ENCODE peak calls at places on chromosomes 7 and 10, in ten cellular contexts. Y is omental fat pad; D is CD8-positive, alpha-beta T cell; S is psoas muscle; R is brain microvascular endothelial cell; V is mucosa of descending colon; U is neural crest cell; A is adrenal gland; X is cardiac muscle cell; B is IMR-90. P is an unnamed sample.

GRCh38 chr7:16926283-16926682 is 44.5 kb upstream of the AGR3 start:
- DNase-seq in Y (no peak), D (no peak), S (no peak), R (peak; percentile 53), V (no peak), U (no peak), A (peak; percentile 48), X (peak; percentile 11), B (peak; percentile 54), P (no peak)

GRCh38 chr7:101465576-101466196 is 103.0 kb downstream of the COL26A1 start:
- DNase-seq in Y (no peak), D (no peak), S (no peak), R (no peak), V (no peak), U (no peak), A (no peak), X (no peak), B (no peak), P (no peak)

GRCh38 chr10:33094263-33095051 is 136.4 kb upstream of the ITGB1 start:
- DNase-seq in Y (no peak), D (no peak), S (peak; percentile 14), R (no peak), V (no peak), U (no peak), A (no peak), X (no peak), B (no peak), P (no peak)

GRCh38 chr10:15789793-15790525 is 70.2 kb upstream of the ITGA8 start:
- DNase-seq in Y (no peak), D (no peak), S (no peak), R (peak; percentile 36), V (no peak), U (no peak), A (peak; percentile 29), X (no peak), B (peak; percentile 95), P (no peak)

GRCh38 chr10:102796407-102797176 is 40.6 kb downstream of the CYP17A1 start:
- DNase-seq in Y (no peak), D (peak; percentile 60), S (peak; percentile 89), R (peak; percentile 50), V (peak; percentile 74), U (no peak), A (peak; percentile 94), X (no peak), B (peak; percentile 41), P (no peak)

GRCh38 chr7:55299273-55299967 is 65.7 kb upstream of the LANCL2 start:
- DNase-seq in Y (no peak), D (no peak), S (no peak), R (no peak), V (no peak), U (no peak), A (no peak), X (no peak), B (no peak), P (no peak)

GRCh38 chr7:46993396-46993795 is 588.5 kb downstream of the TNS3 start:
- DNase-seq in Y (no peak), D (no peak), S (no peak), R (no peak), V (no peak), U (no peak), A (peak; percentile 32), X (peak; percentile 2), B (peak; percentile 30), P (no peak)

GRCh38 chr7:142908921-142909870 is 23.7 kb upstream of the TRPV6 start:
- DNase-seq in Y (no peak), D (no peak), S (no peak), R (no peak), V (no peak), U (no peak), A (peak; percentile 10), X (peak; percentile 14), B (no peak), P (no peak)

GRCh38 chr7:51455948-51456347 is 139.3 kb upstream of the COBL start:
- DNase-seq in Y (no peak), D (no peak), S (no peak), R (no peak), V (no peak), U (no peak), A (peak; percentile 7), X (peak; percentile 43), B (no peak), P (no peak)

GRCh38 chr10:69861251-69862240 is 59.8 kb downstream of the COL13A1 start:
- DNase-seq in Y (no peak), D (no peak), S (no peak), R (peak; percentile 62), V (no peak), U (no peak), A (no peak), X (no peak), B (peak; percentile 73), P (no peak)

GRCh38 chr7:121160150-121161008 is 168.4 kb upstream of the WNT16 start:
- DNase-seq in Y (no peak), D (no peak), S (no peak), R (no peak), V (no peak), U (no peak), A (no peak), X (no peak), B (no peak), P (no peak)

GRCh38 chr10:87664276-87664687 is 4.6 kb downstream of the PAPSS2 start:
- DNase-seq in Y (no peak), D (no peak), S (no peak), R (no peak), V (no peak), U (no peak), A (no peak), X (no peak), B (no peak), P (no peak)

GRCh38 chr10:59234814-59235429 is 58.5 kb downstream of the PHYHIPL start:
- DNase-seq in Y (no peak), D (no peak), S (no peak), R (peak; percentile 58), V (no peak), U (peak; percentile 20), A (peak; percentile 34), X (peak; percentile 63), B (peak; percentile 58), P (no peak)
- TF ChIP-seq CTCF in Y (no peak), D (no peak), S (peak; percentile 52), R (peak; percentile 71), V (no peak), U (peak; percentile 78), A (peak; percentile 54), X (peak; percentile 75), B (peak; percentile 62), P (peak; percentile 57)

GRCh38 chr7:99928188-99928587 is 1.2 kb downstream of the GJC3 start:
- DNase-seq in Y (no peak), D (no peak), S (no peak), R (no peak), V (no peak), U (no peak), A (no peak), X (no peak), B (no peak), P (no peak)

GRCh38 chr7:99930376-99930775 is 956 bp upstream of the GJC3 start:
- DNase-seq in Y (no peak), D (no peak), S (no peak), R (no peak), V (no peak), U (no peak), A (no peak), X (no peak), B (no peak), P (no peak)

GRCh38 chr7:99929730-99930053 is 272 bp upstream of the GJC3 start:
- DNase-seq in Y (no peak), D (no peak), S (no peak), R (no peak), V (no peak), U (no peak), A (no peak), X (no peak), B (no peak), P (no peak)

GRCh38 chr7:99927536-99927935 is 1.9 kb downstream of the GJC3 start:
- DNase-seq in Y (no peak), D (no peak), S (no peak), R (no peak), V (no peak), U (no peak), A (no peak), X (no peak), B (no peak), P (no peak)

DNA sequence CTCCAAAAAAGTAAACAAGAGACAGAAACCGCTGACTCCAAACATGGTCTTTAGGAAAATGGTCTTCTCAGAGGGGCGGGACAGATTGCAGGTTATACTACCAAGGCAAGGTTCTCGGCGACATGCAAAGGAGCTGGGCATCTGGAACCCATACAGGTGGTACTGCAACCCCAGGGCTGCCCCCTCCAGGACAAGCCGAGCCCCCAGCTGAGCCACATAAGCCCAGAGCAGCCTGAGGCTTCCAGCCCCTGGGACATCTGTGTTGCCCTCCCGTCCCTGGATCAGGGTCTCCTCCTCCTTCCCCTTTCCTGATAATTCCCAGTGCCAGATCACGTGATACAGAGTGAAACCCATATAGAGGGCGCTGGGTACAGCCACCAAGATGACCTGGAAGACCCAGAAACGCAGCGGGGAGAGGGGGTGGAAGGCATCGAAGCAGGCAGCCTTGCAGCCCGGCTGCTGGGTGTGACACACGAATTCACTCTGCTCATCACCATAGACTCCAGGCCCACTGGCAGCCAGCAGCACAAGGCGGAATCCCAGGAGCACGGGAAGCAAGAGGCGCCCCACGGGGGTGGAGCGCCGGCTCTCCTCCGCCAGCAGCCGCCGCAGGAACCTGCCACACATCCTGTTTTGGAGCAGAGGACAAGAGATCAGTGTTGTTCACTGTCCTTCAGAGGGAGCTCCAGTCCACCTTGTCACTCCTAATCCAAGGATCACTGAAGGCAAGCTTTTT is at the start of gene GJC3:
- DNase-seq in Y (no peak), D (peak; percentile 40), S (peak; percentile 46), R (peak; percentile 34), V (peak; percentile 54), U (peak; percentile 46), A (peak; percentile 47), X (peak; percentile 63), B (peak; percentile 52), P (no peak)
- TF ChIP-seq CTCF in Y (no peak), D (no peak), S (peak; percentile 31), R (peak; percentile 56), V (no peak), U (peak; percentile 55), A (peak; percentile 21), X (peak; percentile 37), B (peak; percentile 38), P (peak; percentile 30)

DNA sequence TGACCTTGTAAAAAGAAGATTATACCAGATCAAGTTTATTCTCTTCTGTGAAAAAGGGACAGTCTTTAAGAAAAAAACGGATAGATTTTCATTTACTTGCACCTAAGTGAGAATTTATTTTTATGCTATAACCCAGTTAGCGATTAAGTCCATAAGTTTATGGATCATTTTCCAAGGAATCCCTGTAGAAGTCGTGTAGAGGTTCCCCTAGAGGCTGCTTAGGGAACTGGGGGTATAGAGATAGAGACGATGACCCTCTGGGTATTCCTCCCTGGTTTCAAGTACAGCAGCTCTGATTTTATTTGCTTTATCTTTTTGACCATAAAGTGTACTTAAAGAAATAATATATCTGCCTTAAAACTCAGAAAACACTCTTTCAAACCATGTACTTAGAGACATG is 648.4 kb upstream of the LRRTM3 start:
- DNase-seq in Y (no peak), D (no peak), S (no peak), R (no peak), V (no peak), U (no peak), A (no peak), X (no peak), B (no peak), P (no peak)
- TF ChIP-seq CTCF in Y (no peak), D (no peak), S (no peak), R (peak; percentile 40), V (no peak), U (peak; percentile 50), A (no peak), X (no peak), B (no peak), P (peak; percentile 5)

GRCh38 chr10:72331575-72332422 is 22.9 kb downstream of the DNAJB12 start:
- DNase-seq in Y (no peak), D (peak; percentile 89), S (peak; percentile 87), R (peak; percentile 68), V (peak; percentile 92), U (peak; percentile 77), A (peak; percentile 99), X (peak; percentile 89), B (peak; percentile 31), P (no peak)
- TF ChIP-seq CTCF in Y (no peak), D (peak; percentile 28), S (peak; percentile 19), R (peak; percentile 44), V (no peak), U (peak; percentile 52), A (peak; percentile 52), X (no peak), B (no peak), P (no peak)

P was measured in D721Med.